ENCODE peak calls at places on chromosome 6, in ten cellular contexts. N is NCI-H1105; E is immature natural killer cell; C is activated naive CD4-positive, alpha-beta T cell; B is CD8-positive, alpha-beta memory T cell; M is C1 segment of cervical spinal cord; L is hepatocyte; O is ACHN; W is anterior cingulate cortex; D is EL. I is an unnamed sample.

GRCh38 chr6:10465633-10466499 is 51.0 kb upstream of the TFAP2A start:
- DNase-seq in W (no peak), D (peak; percentile 59), N (peak; percentile 18), B (no peak), M (no peak), E (no peak), L (peak; percentile 76), C (no peak), O (peak; percentile 57), I (no peak)

GRCh38 chr6:252775-253526 is 39.3 kb upstream of the DUSP22 start:
- DNase-seq in E (peak; percentile 9), C (no peak), W (no peak), M (no peak), L (no peak), N (no peak), D (no peak), B (no peak), O (no peak), I (no peak)

GRCh38 chr6:85078071-85078470 is 313.7 kb upstream of the TBX18 start:
- DNase-seq in D (peak; percentile 78), N (no peak), B (no peak), L (peak; percentile 64), E (no peak), O (peak; percentile 65), W (no peak), M (no peak), C (no peak), I (no peak)

GRCh38 chr6:134908906-134909516 is 40.9 kb downstream of the ALDH8A1 start:
- DNase-seq in O (peak; percentile 89), B (no peak), L (peak; percentile 59), C (no peak), M (no peak), D (peak; percentile 99), E (no peak), W (peak; percentile 52), N (no peak), I (no peak)

GRCh38 chr6:150891886-150892485 is 26.5 kb downstream of the MTHFD1L start:
- DNase-seq in W (peak; percentile 58), B (peak; percentile 66), O (peak; percentile 56), C (no peak), L (peak; percentile 75), D (peak; percentile 73), N (peak; percentile 88), M (peak; percentile 13), E (peak; percentile 44), I (no peak)

GRCh38 chr6:89221971-89222887 is 5.1 kb upstream of the GABRR1 start:
- DNase-seq in N (no peak), M (no peak), O (no peak), W (no peak), C (no peak), E (no peak), L (no peak), D (no peak), B (no peak), I (no peak)

GRCh38 chr6:112640895-112641294 is 293.8 kb downstream of the RFPL4B start:
- DNase-seq in N (no peak), L (no peak), C (no peak), M (no peak), D (peak; percentile 91), B (no peak), E (no peak), W (no peak), O (peak; percentile 91), I (no peak)

GRCh38 chr6:133704371-133704770 is 184.5 kb upstream of the TCF21 start:
- DNase-seq in N (no peak), B (no peak), L (no peak), C (no peak), W (no peak), E (no peak), O (no peak), M (no peak), D (no peak), I (no peak)

GRCh38 chr6:45278367-45278766 is 49.8 kb upstream of the RUNX2 start:
- DNase-seq in L (no peak), B (no peak), W (no peak), D (no peak), M (no peak), N (no peak), E (no peak), C (no peak), O (no peak), I (no peak)

GRCh38 chr6:116409756-116410155 is 39.0 kb downstream of the DSE start:
- DNase-seq in C (no peak), D (no peak), B (no peak), O (no peak), N (no peak), E (no peak), L (no peak), W (no peak), M (no peak), I (no peak)

GRCh38 chr6:112480551-112480950 is 133.4 kb downstream of the RFPL4B start:
- DNase-seq in B (no peak), E (no peak), N (no peak), D (peak; percentile 55), O (no peak), C (no peak), L (no peak), M (no peak), W (no peak), I (no peak)

GRCh38 chr6:127406122-127406521 is 53.1 kb downstream of the KIAA0408 start:
- DNase-seq in C (no peak), N (no peak), B (no peak), E (no peak), W (no peak), L (no peak), M (no peak), O (no peak), D (no peak), I (no peak)

GRCh38 chr6:39078695-39079094 is 30.1 kb downstream of the GLP1R start:
- DNase-seq in N (no peak), D (no peak), M (no peak), W (no peak), O (no peak), L (no peak), C (no peak), E (no peak), B (no peak), I (no peak)

GRCh38 chr6:47446974-47447373 is 30.6 kb upstream of the CD2AP start:
- DNase-seq in C (no peak), N (no peak), E (no peak), B (no peak), D (no peak), W (no peak), M (no peak), O (no peak), L (no peak), I (no peak)

GRCh38 chr6:55293116-55293515 is 34.2 kb upstream of the GFRAL start:
- DNase-seq in L (peak; percentile 11), E (no peak), O (peak; percentile 17), B (no peak), M (no peak), C (no peak), W (no peak), D (peak; percentile 12), N (no peak), I (no peak)

GRCh38 chr6:45441811-45442453 is 64.2 kb upstream of the SUPT3H start:
- DNase-seq in O (no peak), C (no peak), D (no peak), N (no peak), W (no peak), L (no peak), E (no peak), M (no peak), B (no peak), I (no peak)

GRCh38 chr6:148617522-148617921 is 129.3 kb upstream of the UST start:
- DNase-seq in O (no peak), D (peak; percentile 51), E (no peak), C (no peak), M (no peak), N (no peak), W (no peak), B (no peak), L (no peak), I (no peak)

GRCh38 chr6:46235242-46235641 is 64.5 kb upstream of the ENPP5 start:
- DNase-seq in O (no peak), B (no peak), L (no peak), E (no peak), W (no peak), D (no peak), M (no peak), C (no peak), N (no peak), I (no peak)

GRCh38 chr6:170004585-170005210 is 253.3 kb downstream of the ERMARD start:
- DNase-seq in O (no peak), M (no peak), E (no peak), B (no peak), N (no peak), L (no peak), C (no peak), D (no peak), W (no peak), I (no peak)

GRCh38 chr6:138099832-138100231 is 7.4 kb downstream of the PERP start:
- DNase-seq in N (no peak), L (peak; percentile 34), O (peak; percentile 49), B (no peak), E (no peak), M (no peak), D (peak; percentile 43), C (no peak), W (no peak), I (no peak)

GRCh38 chr6:154482858-154483257 is 27.6 kb downstream of the CNKSR3 start:
- DNase-seq in D (no peak), B (no peak), M (no peak), E (no peak), W (no peak), N (no peak), C (no peak), O (no peak), L (no peak), I (no peak)

GRCh38 chr6:111759413-111759835 is 113.8 kb downstream of the FYN start:
- DNase-seq in O (no peak), W (no peak), L (no peak), N (no peak), B (peak; percentile 57), E (no peak), D (no peak), C (no peak), M (no peak), I (no peak)

GRCh38 chr6:102553214-102553613 is 1159.7 kb downstream of the GRIK2 start:
- DNase-seq in O (no peak), B (no peak), C (no peak), W (no peak), L (no peak), M (no peak), E (no peak), D (no peak), N (no peak), I (no peak)

GRCh38 chr6:104623052-104623690 is 236.5 kb downstream of the HACE1 start:
- DNase-seq in M (no peak), O (no peak), L (no peak), C (no peak), W (no peak), B (no peak), E (no peak), D (peak; percentile 70), N (no peak), I (no peak)

GRCh38 chr6:95848717-95849116 is 167.1 kb upstream of the FUT9 start:
- DNase-seq in B (no peak), M (no peak), E (no peak), L (no peak), O (no peak), C (no peak), D (no peak), N (no peak), W (no peak), I (no peak)

GRCh38 chr6:155448823-155449789 is 6.5 kb downstream of the NOX3 start:
- DNase-seq in E (no peak), B (no peak), M (no peak), W (no peak), L (no peak), O (no peak), C (no peak), D (no peak), N (peak; percentile 89), I (no peak)

GRCh38 chr6:91926827-91927226 is 1340.0 kb upstream of the MAP3K7 start:
- DNase-seq in L (no peak), E (no peak), D (no peak), C (no peak), M (no peak), O (no peak), B (no peak), N (no peak), W (no peak), I (no peak)

GRCh38 chr6:108836061-108836460 is 12.2 kb upstream of the ARMC2 start:
- DNase-seq in W (no peak), O (no peak), D (peak; percentile 19), C (no peak), L (no peak), B (no peak), M (no peak), E (no peak), N (no peak), I (no peak)

I was measured in GM12892.